ENCODE peak calls at places on chromosomes 7 and 10, in six cellular contexts. K is fibroblast of lung, A is fibroblast of pulmonary artery, M is uterus, P is foreskin keratinocyte, S is GM13976. J is an unnamed sample.

GRCh38 chr7:150367677-150368097 is 935 bp upstream of the REPIN1 start:
- DNase-seq in K (no peak), A (no peak), M (no peak), P (peak), S (no peak), J (no peak)

GRCh38 chr7:100799037-100799896 is 28.1 kb downstream of the EPHB4 start:
- DNase-seq in K (peak), A (peak), M (peak), P (peak), S (peak), J (peak)

GRCh38 chr10:31321396-31321941 is 2.5 kb downstream of the ZEB1 start:
- DNase-seq in K (peak), A (peak), M (no peak), P (no peak), S (no peak), J (no peak)

GRCh38 chr7:72406820-72407403 is 5.2 kb downstream of the CALN1 start:
- DNase-seq in K (no peak), A (no peak), M (no peak), P (no peak), S (no peak), J (no peak)

GRCh38 chr10:25849971-25850370 is 84.1 kb upstream of the MYO3A start:
- DNase-seq in K (no peak), A (no peak), M (no peak), P (no peak), S (no peak), J (no peak)

GRCh38 chr10:47062801-47063200 is 151.6 kb downstream of the PTPN20 start:
- DNase-seq in K (peak), A (peak), M (no peak), P (no peak), S (no peak), J (peak)

GRCh38 chr7:30278386-30278785 is 6.0 kb upstream of the ZNRF2 start:
- DNase-seq in K (no peak), A (no peak), M (no peak), P (no peak), S (no peak), J (no peak)

GRCh38 chr10:47449102-47449978 is 34.6 kb downstream of the ANXA8 start:
- DNase-seq in K (no peak), A (no peak), M (no peak), P (no peak), S (peak), J (no peak)

GRCh38 chr7:55556031-55556430 is 16.3 kb downstream of the VOPP1 start:
- DNase-seq in K (no peak), A (no peak), M (no peak), P (no peak), S (no peak), J (no peak)

GRCh38 chr7:69295971-69296370 is 302.3 kb upstream of the AUTS2 start:
- DNase-seq in K (no peak), A (no peak), M (no peak), P (no peak), S (no peak), J (no peak)

GRCh38 chr7:69934475-69934903 is 336.2 kb downstream of the AUTS2 start:
- DNase-seq in K (no peak), A (no peak), M (no peak), P (no peak), S (no peak), J (no peak)

GRCh38 chr10:12726971-12727831 is 274.3 kb downstream of the CCDC3 start:
- DNase-seq in K (no peak), A (no peak), M (no peak), P (peak), S (no peak), J (no peak)

GRCh38 chr10:74107391-74107790 is 43.2 kb downstream of the AP3M1 start:
- DNase-seq in K (no peak), A (no peak), M (no peak), P (no peak), S (no peak), J (no peak)

GRCh38 chr10:74104996-74105395 is 45.6 kb downstream of the AP3M1 start:
- DNase-seq in K (no peak), A (no peak), M (no peak), P (no peak), S (no peak), J (no peak)

GRCh38 chr10:74099836-74100235 is 50.8 kb downstream of the AP3M1 start:
- DNase-seq in K (no peak), A (no peak), M (no peak), P (peak), S (no peak), J (no peak)

GRCh38 chr10:74104480-74104879 is 46.1 kb downstream of the AP3M1 start:
- DNase-seq in K (no peak), A (no peak), M (no peak), P (no peak), S (no peak), J (no peak)

DNA sequence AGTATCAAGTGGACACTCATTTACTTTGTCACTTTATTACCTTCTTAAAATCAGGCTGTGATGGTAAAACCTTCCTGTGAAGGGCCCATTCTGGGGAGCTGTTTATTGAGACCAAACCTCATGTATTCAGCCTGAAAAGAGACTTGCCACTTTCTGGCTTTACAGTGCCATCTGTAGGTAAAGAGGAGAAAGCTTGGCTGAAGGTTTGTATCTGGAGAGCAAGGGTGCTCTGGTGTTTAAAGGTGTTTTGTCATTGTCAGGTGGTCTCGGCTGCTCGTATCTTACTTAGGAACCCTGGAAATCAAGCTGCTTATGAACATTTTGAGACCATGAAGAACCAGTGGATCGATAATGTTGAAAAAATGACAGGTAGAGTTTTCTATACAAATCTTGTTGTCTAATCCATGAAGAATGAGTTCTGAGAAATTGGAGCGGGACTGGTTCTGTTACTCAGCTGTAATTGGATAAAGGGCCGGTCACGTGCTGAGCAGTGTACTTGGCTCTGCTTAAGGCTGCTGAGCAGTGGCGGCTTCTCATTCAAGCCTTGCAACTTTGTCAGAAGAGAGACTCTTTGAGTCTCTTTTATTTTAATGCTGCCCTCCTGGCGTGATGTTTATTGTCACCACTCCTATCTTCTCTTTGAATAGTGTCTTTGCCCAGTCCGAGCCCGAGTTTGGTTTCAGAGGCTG is 46.9 kb downstream of the AP3M1 start:
- DNase-seq in K (peak), A (peak), M (no peak), P (no peak), S (peak), J (peak)
- TF ChIP-seq CTCF in K (peak), A (peak), M (no peak), P (peak), S (peak), J (peak)

GRCh38 chr10:1243486-1244182 is 187.4 kb downstream of the WDR37 start:
- DNase-seq in K (no peak), A (no peak), M (no peak), P (no peak), S (no peak), J (no peak)
- TF ChIP-seq CTCF in K (no peak), A (no peak), M (no peak), P (no peak), S (no peak), J (no peak)

DNA sequence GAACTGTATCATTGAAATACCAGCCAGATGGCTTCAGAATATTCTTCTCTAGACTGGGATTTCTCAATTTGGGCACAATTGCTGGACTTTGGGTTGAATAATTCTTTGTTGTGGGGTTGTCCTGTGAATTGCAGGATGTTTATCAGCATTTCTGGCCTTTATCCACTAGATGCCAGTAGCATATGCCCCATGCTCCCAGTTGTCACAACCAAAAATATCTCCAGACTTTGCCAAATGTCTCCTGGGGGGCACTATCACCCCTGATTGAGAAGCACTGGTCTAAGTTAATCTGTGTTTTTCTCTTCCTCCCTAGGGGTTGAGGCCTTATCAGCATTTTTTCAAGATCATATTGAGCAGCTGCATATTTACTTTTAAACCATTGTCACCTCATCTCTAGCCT is 204.9 kb upstream of the SP8 start:
- DNase-seq in K (no peak), A (no peak), M (no peak), P (no peak), S (no peak), J (peak)
- TF ChIP-seq CTCF in K (no peak), A (no peak), M (no peak), P (peak), S (no peak), J (peak)

GRCh38 chr7:34596887-34597286 is 61.1 kb upstream of the NPSR1 start:
- DNase-seq in K (no peak), A (peak), M (no peak), P (peak), S (no peak), J (peak)
- TF ChIP-seq CTCF in K (no peak), A (peak), M (no peak), P (peak), S (peak), J (peak)

DNA sequence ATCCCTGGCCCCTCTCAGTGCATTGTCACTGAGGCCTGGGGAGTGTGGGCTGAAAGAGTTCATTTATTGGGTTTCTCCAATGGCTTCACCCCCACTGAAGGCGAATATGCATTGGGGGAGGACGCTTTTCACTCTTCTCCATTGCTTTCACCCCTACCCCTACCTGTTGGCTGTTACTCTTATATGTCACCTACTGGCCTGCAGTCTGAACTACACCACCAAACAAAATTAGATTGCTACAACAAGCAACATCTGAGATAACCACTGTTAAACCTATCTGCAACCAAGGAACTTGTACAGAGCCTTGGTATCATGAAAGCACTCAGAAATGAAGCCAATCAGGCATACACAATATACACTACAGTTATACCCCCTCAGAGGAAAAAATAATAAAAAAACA is 203.7 kb downstream of the REEP3 start:
- DNase-seq in K (no peak), A (no peak), M (no peak), P (no peak), S (no peak), J (no peak)
- TF ChIP-seq CTCF in K (no peak), A (no peak), M (no peak), P (peak), S (no peak), J (peak)

J was measured in MCF 10A.